ENCODE peak calls at places on chromosomes 4 and X, in eight cellular contexts. E is left ventricle myocardium inferior, P is SK-N-SH, Y is heart left ventricle, H is adrenal gland, U is lower lobe of right lung, J is sigmoid colon, S is DND-41. C is an unnamed sample.

GRCh38 chr4:166924456-166924855 is 309.8 kb downstream of the SPOCK3 start:
- DNase-seq in U (no peak), J (no peak), E (no peak), H (no peak), S (no peak), P (no peak), Y (no peak), C (no peak)

GRCh38 chr4:43471950-43472349 is 579.4 kb downstream of the GRXCR1 start:
- DNase-seq in E (no peak), P (no peak), Y (no peak), H (no peak), J (no peak), S (no peak), U (no peak), C (no peak)

GRCh38 chrX:42107495-42108139 is 184.3 kb upstream of the CASK start:
- DNase-seq in J (no peak), Y (no peak), P (no peak), E (no peak), H (no peak), U (no peak), S (no peak), C (no peak)

GRCh38 chrX:72100824-72101351 is 30.8 kb downstream of the RTL5 start:
- DNase-seq in P (no peak), U (no peak), J (no peak), E (no peak), Y (no peak), H (no peak), S (peak; percentile 62), C (peak; percentile 77)

GRCh38 chr4:125440814-125441213 is 126.1 kb downstream of the FAT4 start:
- DNase-seq in S (no peak), J (no peak), U (no peak), H (no peak), Y (no peak), P (no peak), E (no peak), C (no peak)

GRCh38 chrX:151081016-151081415 is 95.4 kb upstream of the GPR50 start:
- DNase-seq in P (no peak), Y (no peak), U (no peak), E (no peak), J (no peak), S (no peak), H (no peak), C (no peak)

GRCh38 chr4:180150818-180151217 is 2092.4 kb upstream of the TENM3 start:
- DNase-seq in S (no peak), E (no peak), U (no peak), J (no peak), P (peak; percentile 0), Y (no peak), H (no peak), C (no peak)

GRCh38 chrX:38754102-38754790 is 47.0 kb upstream of the MID1IP1 start:
- DNase-seq in J (no peak), U (no peak), Y (no peak), H (peak; percentile 9), P (peak; percentile 47), S (peak; percentile 52), E (no peak), C (peak; percentile 1)

GRCh38 chr4:172998527-172999469 is 169.8 kb upstream of the GALNT7 start:
- DNase-seq in P (no peak), Y (no peak), E (no peak), U (no peak), H (no peak), S (no peak), J (no peak), C (no peak)

GRCh38 chrX:37609727-37610126 is 38.3 kb downstream of the LANCL3 start:
- DNase-seq in S (no peak), P (no peak), Y (no peak), U (no peak), E (no peak), H (no peak), J (no peak), C (no peak)

GRCh38 chrX:34365482-34365881 is 233.4 kb upstream of the FAM47A start:
- DNase-seq in P (no peak), Y (no peak), J (no peak), H (no peak), S (no peak), U (no peak), E (no peak), C (no peak)

GRCh38 chr4:102620697-102621497 is 119.7 kb downstream of the NFKB1 start:
- DNase-seq in P (peak; percentile 33), E (no peak), S (peak; percentile 24), J (no peak), U (no peak), H (peak; percentile 62), Y (no peak), C (no peak)

GRCh38 chr4:130336585-130337217 is 1240.7 kb downstream of the C4orf33 start:
- DNase-seq in J (no peak), P (peak; percentile 15), H (no peak), E (no peak), S (no peak), Y (no peak), U (no peak), C (no peak)

GRCh38 chr4:36582214-36582613 is 300.8 kb downstream of the DTHD1 start:
- DNase-seq in U (no peak), P (no peak), S (no peak), E (no peak), J (no peak), Y (no peak), H (no peak), C (no peak)

DNA sequence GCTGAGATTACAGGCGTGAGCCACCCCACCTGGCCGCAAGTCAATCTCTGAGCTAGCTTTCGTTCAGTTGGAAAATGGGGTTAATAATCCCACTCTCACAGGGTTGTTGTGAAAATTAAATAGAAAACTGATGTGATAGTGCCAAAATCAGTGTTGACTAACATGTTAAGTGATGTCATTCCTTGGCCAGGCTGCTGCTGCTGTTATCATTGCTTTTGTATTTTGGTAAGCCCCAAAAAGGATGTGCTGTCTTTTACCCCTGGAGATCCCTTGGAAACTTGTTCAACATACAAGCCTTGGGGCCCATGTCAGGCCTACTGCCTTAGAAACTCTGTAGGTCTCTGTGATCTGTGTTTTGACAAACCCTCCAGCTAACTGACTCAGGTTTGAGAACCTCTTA is 106.3 kb downstream of the AFF1 start:
- DNase-seq in P (no peak), U (no peak), S (no peak), J (peak; percentile 79), E (no peak), H (peak; percentile 45), Y (no peak), C (no peak)
- H3K4me1 ChIP-seq in P (peaks cover 31% of the 10 kb centered on the region), U (peaks cover 86% of the 10 kb centered on the region), S (peaks cover 7% of the 10 kb centered on the region), J (no peaks in the 10 kb centered on the region), E (peaks cover 100% of the 10 kb centered on the region), H (peaks cover 70% of the 10 kb centered on the region), Y (peaks cover 76% of the 10 kb centered on the region), C (peaks cover 11% of the 10 kb centered on the region)

DNA sequence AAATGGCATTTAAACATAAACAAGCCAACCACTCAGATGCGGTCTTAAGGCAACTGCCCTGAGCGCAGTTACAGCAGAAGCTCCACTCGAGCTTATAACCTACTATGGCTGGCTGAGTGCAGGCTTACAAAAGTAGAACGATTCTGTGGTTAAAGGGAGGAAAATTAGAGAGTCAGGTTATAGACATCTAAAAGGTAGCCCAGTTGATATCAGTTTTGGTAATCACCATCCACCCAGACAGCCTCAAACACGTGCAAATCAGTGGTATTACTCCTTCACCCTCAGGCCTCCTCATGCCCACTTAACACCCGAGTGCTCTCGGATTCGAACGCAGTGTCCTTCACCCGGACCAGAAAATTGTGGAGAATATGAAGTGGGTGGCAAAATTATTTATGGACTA is 3.1 kb downstream of the LEF1 start:
- DNase-seq in H (no peak), E (no peak), Y (no peak), U (no peak), J (no peak), S (peak; percentile 43), P (no peak), C (no peak)
- H3K4me1 ChIP-seq in H (no peaks in the 10 kb centered on the region), E (peaks cover 28% of the 10 kb centered on the region), Y (peaks cover 14% of the 10 kb centered on the region), U (peaks cover 19% of the 10 kb centered on the region), J (no peaks in the 10 kb centered on the region), S (peaks cover 56% of the 10 kb centered on the region), P (peaks cover 9% of the 10 kb centered on the region), C (peaks cover 13% of the 10 kb centered on the region)

DNA sequence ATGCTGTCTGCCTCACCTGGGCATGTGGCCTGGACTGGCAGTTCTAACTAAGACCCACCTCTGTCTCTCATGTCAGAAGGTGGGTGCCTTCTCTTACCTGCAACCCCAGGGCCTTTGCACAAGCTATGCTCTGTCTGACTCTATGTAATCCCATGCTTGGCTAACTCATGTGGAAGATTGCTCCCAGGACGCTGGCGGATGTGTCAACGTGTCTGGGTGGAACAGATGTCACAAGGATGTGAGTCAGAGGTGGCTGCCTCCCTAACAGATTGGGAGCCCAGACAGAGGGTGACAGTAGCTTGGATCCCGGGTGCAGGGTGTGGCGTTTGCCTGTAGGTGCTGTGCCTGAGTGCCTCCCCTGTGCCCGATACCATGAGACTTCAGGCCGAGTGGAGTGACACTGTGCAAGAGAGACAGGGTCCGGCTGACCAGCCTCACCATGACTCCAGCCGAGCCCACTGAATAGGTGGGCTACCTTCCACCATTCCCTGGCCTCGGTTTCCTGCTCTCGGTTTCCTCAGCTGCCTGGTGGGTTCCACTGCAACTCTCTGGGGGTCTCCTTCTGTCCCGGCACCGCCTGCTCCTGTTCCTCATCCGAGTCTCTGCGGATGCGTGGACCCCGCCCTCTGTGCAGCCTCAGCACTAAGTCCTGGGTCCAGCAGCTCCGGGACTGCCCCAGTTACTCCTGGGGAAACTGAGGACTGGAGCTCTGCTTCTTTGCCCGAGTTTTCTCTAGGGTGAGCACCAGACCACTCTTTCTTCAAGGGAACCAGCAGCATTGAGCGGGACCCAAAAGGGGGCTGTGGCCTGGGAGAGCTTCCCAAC is 11.0 kb downstream of the SH3BP2 start:
- DNase-seq in Y (no peak), E (peak; percentile 21), P (no peak), J (peak; percentile 73), H (peak; percentile 66), U (peak; percentile 81), S (no peak), C (no peak)
- H3K4me1 ChIP-seq in Y (peaks cover 90% of the 10 kb centered on the region), E (peaks cover 95% of the 10 kb centered on the region), P (peaks cover 53% of the 10 kb centered on the region), J (no peaks in the 10 kb centered on the region), H (peaks cover 39% of the 10 kb centered on the region), U (peaks cover 94% of the 10 kb centered on the region), S (no peaks in the 10 kb centered on the region), C (peaks cover 28% of the 10 kb centered on the region)

GRCh38 chr4:115370490-115370889 is 257.1 kb upstream of the NDST4 start:
- DNase-seq in Y (no peak), H (no peak), S (no peak), P (no peak), E (no peak), U (no peak), J (no peak), C (no peak)

GRCh38 chr4:115370012-115370411 is 256.6 kb upstream of the NDST4 start:
- DNase-seq in H (no peak), U (no peak), E (no peak), P (no peak), J (no peak), S (no peak), Y (no peak), C (no peak)

GRCh38 chr4:115361781-115362180 is 248.4 kb upstream of the NDST4 start:
- DNase-seq in J (no peak), E (no peak), S (no peak), P (no peak), U (no peak), H (no peak), Y (no peak), C (no peak)

GRCh38 chr4:115365185-115365584 is 251.8 kb upstream of the NDST4 start:
- DNase-seq in Y (no peak), P (no peak), U (peak; percentile 28), J (no peak), S (no peak), H (no peak), E (no peak), C (no peak)

DNA sequence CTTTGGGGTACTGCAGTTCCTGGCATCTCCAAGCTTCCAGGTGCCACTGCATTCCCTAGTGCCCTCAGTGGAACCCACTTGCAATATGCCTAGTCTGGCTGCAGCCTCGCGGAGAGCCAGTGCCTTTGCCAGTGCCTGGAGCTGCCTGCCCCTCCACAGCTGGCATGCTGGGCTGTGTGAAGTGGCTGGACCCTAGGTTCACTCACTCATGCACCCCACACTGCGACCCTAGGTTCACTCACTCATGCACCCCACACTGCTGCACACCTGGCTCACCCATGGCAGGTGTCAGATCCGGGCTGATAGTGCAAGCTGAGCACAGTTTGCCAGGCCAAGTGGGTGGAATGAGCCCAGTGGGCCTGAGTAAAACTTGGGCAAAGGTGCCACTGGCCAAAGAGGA is 253.0 kb upstream of the NDST4 start:
- DNase-seq in J (no peak), E (no peak), P (no peak), S (no peak), Y (no peak), H (no peak), U (no peak), C (no peak)
- H3K4me1 ChIP-seq in J (no peaks in the 10 kb centered on the region), E (no peaks in the 10 kb centered on the region), P (no peaks in the 10 kb centered on the region), S (peaks cover 14% of the 10 kb centered on the region), Y (no peaks in the 10 kb centered on the region), H (no peaks in the 10 kb centered on the region), U (no peaks in the 10 kb centered on the region), C (no peaks in the 10 kb centered on the region)

C was measured in naive thymus-derived CD4-positive, alpha-beta T cell.